ENCODE peak calls at places on chromosomes 16 and 17, in four cellular contexts. I is A549, T is GM12878, R is K562. P is an unnamed sample.

GRCh38 chr16:68750243-68750642 is 13.2 kb downstream of the CDH1 start:
- DNase-seq in I (no peak), T (no peak), R (no peak), P (no peak)

GRCh38 chr16:14496047-14496770 is 133.9 kb downstream of the PARN start:
- DNase-seq in I (no peak), T (no peak), R (no peak), P (no peak)

GRCh38 chr17:8503807-8504206 is 68.1 kb downstream of the NDEL1 start:
- DNase-seq in I (no peak), T (no peak), R (no peak), P (no peak)

GRCh38 chr17:16352838-16353701 is at the start of gene CENPV:
- DNase-seq in I (peak), T (no peak), R (peak), P (peak)

GRCh38 chr17:76353004-76353598 is 615 bp downstream of the PRPSAP1 start:
- DNase-seq in I (no peak), T (no peak), R (peak), P (peak)

GRCh38 chr17:76840884-76841775 is 27.1 kb upstream of the MGAT5B start:
- DNase-seq in I (no peak), T (no peak), R (peak), P (peak)

GRCh38 chr17:19317359-19318095 is 45.0 kb downstream of the B9D1 start:
- DNase-seq in I (peak), T (no peak), R (peak), P (no peak)

GRCh38 chr16:53099318-53100130 is 44.7 kb downstream of the CHD9 start:
- DNase-seq in I (peak), T (peak), R (peak), P (peak)

GRCh38 chr17:34252890-34253525 is 2.1 kb upstream of the CCL2 start:
- DNase-seq in I (no peak), T (no peak), R (no peak), P (no peak)

GRCh38 chr17:13437966-13438779 is 163.6 kb downstream of the HS3ST3A1 start:
- DNase-seq in I (no peak), T (no peak), R (no peak), P (no peak)

GRCh38 chr17:73349138-73349537 is 37.3 kb upstream of the CDC42EP4 start:
- DNase-seq in I (no peak), T (no peak), R (no peak), P (no peak)

GRCh38 chr17:38562903-38563302 is 42.8 kb downstream of the SRCIN1 start:
- DNase-seq in I (no peak), T (no peak), R (no peak), P (no peak)

GRCh38 chr16:84839054-84839453 is 19.3 kb downstream of the CRISPLD2 start:
- DNase-seq in I (no peak), T (no peak), R (no peak), P (peak)

GRCh38 chr17:1490643-1491405 is 1.7 kb downstream of the MYO1C start:
- DNase-seq in I (peak), T (no peak), R (peak), P (peak)

GRCh38 chr17:68355093-68355492 is 63.8 kb downstream of the ARSG start:
- DNase-seq in I (peak), T (no peak), R (no peak), P (no peak)

GRCh38 chr17:3809135-3809534 is 8.1 kb upstream of the ITGAE start:
- DNase-seq in I (no peak), T (no peak), R (no peak), P (no peak)

GRCh38 chr17:34254146-34254545 is 939 bp upstream of the CCL2 start:
- DNase-seq in I (peak), T (no peak), R (no peak), P (no peak)

GRCh38 chr17:63350364-63350763 is 95.7 kb downstream of the CYB561 start:
- DNase-seq in I (no peak), T (no peak), R (no peak), P (no peak)

GRCh38 chr16:49699718-49700117 is 156.2 kb downstream of the ZNF423 start:
- DNase-seq in I (no peak), T (no peak), R (no peak), P (no peak)

GRCh38 chr16:56451753-56452689 is 667 bp downstream of the OGFOD1 start:
- DNase-seq in I (peak), T (no peak), R (peak), P (peak)

GRCh38 chr17:12627776-12628491 is 37.8 kb upstream of the MYOCD start:
- DNase-seq in I (peak), T (no peak), R (no peak), P (no peak)

GRCh38 chr17:38749222-38750043 is 1.3 kb upstream of the PCGF2 start:
- DNase-seq in I (peak), T (no peak), R (peak), P (peak)

GRCh38 chr17:51767287-51767686 is 391.2 kb downstream of the CA10 start:
- DNase-seq in I (no peak), T (no peak), R (no peak), P (no peak)

GRCh38 chr17:56351675-56352074 is 198.4 kb downstream of the ANKFN1 start:
- DNase-seq in I (no peak), T (no peak), R (no peak), P (no peak)

GRCh38 chr16:79607587-79607986 is 7.0 kb upstream of the MAF start:
- DNase-seq in I (peak), T (no peak), R (no peak), P (no peak)

GRCh38 chr16:49754495-49755290 is 101.2 kb downstream of the ZNF423 start:
- DNase-seq in I (no peak), T (no peak), R (no peak), P (peak)

GRCh38 chr17:83090424-83091256 is 11.2 kb downstream of the METRNL start:
- DNase-seq in I (no peak), T (no peak), R (no peak), P (no peak)

GRCh38 chr17:19568016-19568350 is 34.3 kb downstream of the SLC47A1 start:
- DNase-seq in I (no peak), T (no peak), R (no peak), P (no peak)

GRCh38 chr17:63446981-63447687 is 1.0 kb upstream of the CYB561 start:
- DNase-seq in I (no peak), T (no peak), R (no peak), P (peak)

GRCh38 chr16:50326835-50327465 is 41.8 kb downstream of the BRD7 start:
- DNase-seq in I (peak), T (peak), R (no peak), P (no peak)

GRCh38 chr16:6484121-6484520 is 848.5 kb upstream of the RBFOX1 start:
- DNase-seq in I (no peak), T (no peak), R (no peak), P (no peak)

GRCh38 chr17:19876524-19877161 is 8.9 kb upstream of the ULK2 start:
- DNase-seq in I (no peak), T (no peak), R (no peak), P (no peak)

GRCh38 chr17:30062372-30062771 is 54.2 kb upstream of the NSRP1 start:
- DNase-seq in I (no peak), T (no peak), R (no peak), P (no peak)

DNA sequence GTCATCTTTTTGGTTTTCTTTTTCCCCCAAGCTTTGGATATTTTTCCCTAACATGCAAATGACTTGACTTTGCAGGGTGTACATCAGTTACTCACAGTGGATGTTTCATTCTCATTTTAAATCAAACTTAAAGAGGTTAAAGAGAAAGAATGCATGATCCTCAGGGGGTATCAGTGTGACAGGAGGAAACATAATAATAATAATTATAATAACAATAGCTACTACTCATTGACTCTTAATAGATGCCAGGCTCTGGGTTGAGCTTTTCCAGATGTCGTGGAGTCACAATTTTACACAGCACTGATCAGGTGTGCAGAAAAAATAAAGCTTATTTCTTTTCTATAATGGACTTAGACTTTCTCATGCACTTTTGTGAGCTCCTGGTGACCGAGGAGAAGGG is 157.2 kb upstream of the CACNG3 start:
- DNase-seq in I (no peak), T (no peak), R (no peak), P (no peak)
- TF ChIP-seq REST in I (no peak), T (no peak), R (no peak), P (no peak)

GRCh38 chr17:57915980-57916757 is 39.0 kb downstream of the CUEDC1 start:
- DNase-seq in I (no peak), T (no peak), R (no peak), P (peak)
- TF ChIP-seq EP300 in I (no peak), T (no peak), R (no peak), P (no peak)

DNA sequence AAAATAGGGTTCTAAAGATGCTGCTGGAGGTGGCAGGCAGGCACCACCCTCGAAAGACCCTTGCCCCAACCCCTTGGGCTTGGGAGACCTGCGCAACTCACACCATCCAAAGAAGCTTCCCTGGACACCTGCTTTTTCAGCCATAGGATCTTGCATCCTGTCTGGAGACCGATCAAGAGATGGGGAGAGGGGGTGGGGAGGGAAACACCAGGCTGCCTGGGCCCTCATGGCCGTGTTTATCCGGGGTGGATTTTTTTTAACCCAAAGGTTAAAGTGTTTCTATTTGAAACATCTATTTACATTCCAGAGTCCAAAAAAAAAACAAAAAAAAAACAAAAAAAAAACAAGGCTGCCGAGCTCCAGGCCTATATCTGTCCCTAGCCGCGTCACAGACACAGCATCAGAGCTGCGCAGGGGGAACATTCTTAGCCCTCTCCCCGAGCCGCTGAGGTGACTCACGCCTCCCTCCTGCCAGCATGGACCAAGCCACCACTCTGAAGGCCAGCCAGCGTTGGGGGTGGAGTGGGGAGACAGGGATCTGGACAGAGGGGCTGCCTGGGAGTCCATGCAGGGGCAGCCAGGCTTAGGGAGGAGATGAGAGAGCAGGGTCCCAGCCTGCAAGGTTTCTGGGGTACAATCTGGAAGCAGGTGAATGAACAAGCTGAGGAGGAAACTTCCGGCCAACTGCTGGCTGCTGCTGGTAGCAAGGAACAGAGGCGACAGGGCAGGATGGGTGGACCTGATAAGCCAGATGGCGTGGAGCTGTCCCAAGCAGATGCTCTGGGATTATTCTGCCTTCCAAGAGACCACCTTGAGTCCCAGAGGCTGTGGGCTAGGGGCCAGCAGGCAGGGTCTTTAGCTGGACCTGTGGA is 14.8 kb downstream of the HDAC5 start:
- DNase-seq in I (peak), T (no peak), R (peak), P (peak)
- TF ChIP-seq REST in I (no peak), T (no peak), R (no peak), P (peak)

GRCh38 chr17:6346986-6347385 is 87.9 kb downstream of the AIPL1 start:
- DNase-seq in I (no peak), T (no peak), R (no peak), P (no peak)
- TF ChIP-seq EP300 in I (no peak), T (no peak), R (no peak), P (no peak)

DNA sequence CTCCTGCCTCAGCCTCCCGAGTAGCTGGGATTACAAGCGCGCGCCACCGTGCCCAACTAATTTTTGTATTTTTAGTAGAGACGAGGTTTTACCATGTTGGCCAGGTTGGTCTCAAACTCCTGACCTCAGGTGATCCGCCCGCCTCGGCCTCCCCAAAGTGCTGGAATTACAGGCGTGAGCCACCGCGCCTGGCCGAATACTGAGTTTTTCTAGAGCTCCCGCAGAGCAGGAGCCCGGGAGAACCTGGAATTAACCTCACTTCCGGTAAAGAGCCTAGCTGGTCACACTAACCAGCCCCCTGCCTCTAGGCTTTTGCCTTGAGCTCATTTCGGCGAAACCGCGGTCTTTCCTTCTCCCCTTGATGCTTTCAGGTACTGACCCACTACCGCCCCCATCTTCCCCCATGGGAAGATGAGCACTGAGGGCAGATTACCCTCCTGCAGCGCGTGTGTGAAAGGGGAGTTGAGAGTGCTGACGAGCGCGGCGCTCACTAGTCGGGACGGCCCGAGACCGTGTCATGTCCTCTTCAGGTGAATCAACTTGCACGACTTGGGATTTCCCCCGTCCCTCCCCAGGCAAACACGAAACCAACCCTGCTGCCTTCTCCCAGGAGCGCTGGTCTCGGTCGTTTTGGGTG is 743 bp upstream of the NEK8 start:
- DNase-seq in I (peak), T (peak), R (peak), P (peak)
- TF ChIP-seq REST in I (peak), T (no peak), R (no peak), P (no peak)

DNA sequence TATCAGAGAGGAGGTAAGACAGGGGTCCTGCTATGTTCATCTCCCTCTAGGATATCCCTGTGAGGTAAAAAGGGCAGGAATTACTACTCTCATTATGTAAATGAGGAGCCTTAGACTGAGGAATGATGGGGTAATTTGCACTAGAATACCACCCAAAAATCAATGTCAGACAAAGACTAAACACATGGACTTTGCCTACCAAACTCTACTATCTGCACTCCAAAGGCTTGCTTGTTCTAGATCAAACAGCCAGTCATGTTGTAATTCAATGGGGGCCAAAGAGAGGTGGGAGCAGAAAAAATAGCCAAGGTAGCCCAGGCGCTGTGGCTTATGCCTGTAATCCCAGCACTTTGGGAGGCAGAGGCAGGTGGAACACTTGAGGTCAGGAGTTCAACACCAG is 120.7 kb downstream of the LYRM1 start:
- DNase-seq in I (no peak), T (no peak), R (no peak), P (no peak)
- TF ChIP-seq EP300 in I (no peak), T (no peak), R (no peak), P (no peak)

GRCh38 chr16:30571444-30572322 is at the start of gene ZNF688:
- DNase-seq in I (peak), T (peak), R (peak), P (peak)

GRCh38 chr16:30567991-30568638 is 3.4 kb downstream of the ZNF688 start:
- DNase-seq in I (peak), T (peak), R (no peak), P (no peak)

GRCh38 chr16:30567160-30567990 is 4.1 kb downstream of the ZNF688 start:
- DNase-seq in I (peak), T (no peak), R (no peak), P (no peak)

GRCh38 chr16:30569746-30570325 is 1.7 kb downstream of the ZNF688 start:
- DNase-seq in I (no peak), T (no peak), R (no peak), P (no peak)

DNA sequence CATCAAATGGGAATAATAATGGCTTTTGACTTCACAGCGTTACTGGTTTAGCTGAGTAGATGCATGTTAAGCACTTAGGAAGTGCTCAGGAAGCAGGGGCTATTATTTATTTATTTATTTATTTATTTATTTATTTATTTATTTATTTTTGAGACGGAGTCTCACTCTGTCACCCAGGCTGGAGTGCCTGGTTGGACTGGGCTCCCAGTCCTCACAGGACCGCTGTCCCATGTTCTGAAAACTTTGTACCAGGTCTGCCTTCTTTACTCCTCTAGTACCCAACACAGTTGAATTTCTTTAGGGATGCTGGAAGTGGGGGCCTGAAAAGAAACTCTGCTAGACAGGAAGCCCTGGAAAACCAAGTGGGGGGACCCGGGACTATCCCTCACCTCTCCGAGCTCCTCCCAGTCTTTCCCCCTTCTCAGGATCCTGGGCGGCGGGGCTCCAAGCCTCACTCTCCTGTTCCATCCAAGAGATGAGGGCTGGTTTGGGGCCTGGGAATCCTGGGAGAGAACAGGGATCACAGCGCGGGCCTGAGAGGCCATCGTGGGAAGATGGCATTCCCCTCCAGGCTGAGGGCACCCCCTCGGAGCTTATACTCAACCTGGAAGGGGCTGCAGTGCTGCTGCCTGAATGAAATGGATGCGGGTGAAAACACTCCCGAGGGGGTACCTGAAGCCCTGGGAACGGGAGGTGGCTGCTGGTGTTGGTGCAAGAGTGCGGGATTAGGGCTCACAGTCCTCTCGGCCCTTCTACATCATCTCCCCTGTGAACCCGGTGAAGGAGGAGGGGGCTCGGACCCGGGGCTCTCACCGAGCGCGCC is 682 bp downstream of the ZNF688 start:
- DNase-seq in I (no peak), T (no peak), R (peak), P (peak)
- TF ChIP-seq REST in I (peak), T (peak), R (no peak), P (peak)

GRCh38 chr16:11613381-11614303 is 26.9 kb upstream of the LITAF start:
- DNase-seq in I (no peak), T (no peak), R (peak), P (no peak)
- TF ChIP-seq EP300 in I (no peak), T (no peak), R (peak), P (no peak)

GRCh38 chr16:495127-495748 is 32.3 kb upstream of the CAPN15 start:
- DNase-seq in I (peak), T (no peak), R (peak), P (peak)
- TF ChIP-seq REST in I (no peak), T (no peak), R (no peak), P (no peak)